ENCODE peak calls at places on chromosomes 4 and X, in ten cellular contexts. B is lung, O is caudate nucleus, E is ascending aorta, R is colonic mucosa, V is left ventricle myocardium inferior, W is right atrium auricular region, S is pancreas, Q is A549, N is H9. C is an unnamed sample.
A peak's percentile ranks its signal among the peaks of the same experiment; 100 is the strongest.

GRCh38 chr4:7600247-7600646 is 165.5 kb upstream of the PSAPL1 start:
- DNase-seq in Q (no peak), O (no peak), B (no peak), V (no peak), S (no peak), N (no peak), E (no peak), W (no peak), R (no peak), C (no peak)

GRCh38 chr4:104451573-104451972 is 43.1 kb downstream of the CXXC4 start:
- DNase-seq in R (no peak), N (no peak), O (no peak), W (no peak), V (no peak), Q (no peak), E (no peak), B (no peak), S (no peak), C (no peak)

GRCh38 chr4:144955104-144955503 is 142.9 kb downstream of the ANAPC10 start:
- DNase-seq in B (no peak), W (no peak), N (no peak), S (no peak), Q (no peak), R (no peak), O (no peak), E (no peak), V (no peak), C (no peak)

GRCh38 chr4:11409632-11410031 is 19.1 kb downstream of the HS3ST1 start:
- DNase-seq in V (no peak), O (no peak), R (no peak), B (no peak), W (no peak), N (no peak), S (no peak), Q (no peak), E (no peak), C (no peak)

GRCh38 chr4:85595796-85596559 is 121.0 kb downstream of the ARHGAP24 start:
- DNase-seq in R (no peak), O (no peak), V (no peak), S (no peak), W (no peak), B (no peak), Q (no peak), E (no peak), N (no peak), C (no peak)

GRCh38 chr4:147815741-147816140 is 83.9 kb downstream of the ARHGAP10 start:
- DNase-seq in R (no peak), E (no peak), N (no peak), V (no peak), W (no peak), B (no peak), O (no peak), Q (no peak), S (no peak), C (no peak)

GRCh38 chr4:121182296-121182695 is 18.2 kb upstream of the TNIP3 start:
- DNase-seq in W (no peak), N (no peak), V (no peak), B (no peak), S (no peak), Q (no peak), R (peak; percentile 56), O (no peak), E (no peak), C (no peak)

GRCh38 chrX:102765794-102766193 is 45.3 kb downstream of the GPRASP3 start:
- DNase-seq in S (no peak), W (no peak), V (no peak), O (no peak), R (no peak), B (no peak), E (no peak), N (no peak), Q (no peak), C (no peak)

GRCh38 chr4:48899950-48900349 is 6.6 kb downstream of the OCIAD2 start:
- DNase-seq in E (no peak), B (no peak), N (no peak), W (no peak), O (no peak), R (no peak), S (no peak), Q (no peak), V (no peak), C (no peak)

GRCh38 chrX:71210829-71211228 is 12.2 kb upstream of the GJB1 start:
- DNase-seq in Q (no peak), R (no peak), O (no peak), S (no peak), V (no peak), E (no peak), B (no peak), N (no peak), W (no peak), C (no peak)

GRCh38 chr4:8643986-8644385 is 51.4 kb downstream of the CPZ start:
- DNase-seq in N (peak; percentile 17), R (no peak), W (no peak), E (no peak), O (no peak), Q (no peak), V (no peak), S (no peak), B (no peak), C (no peak)

GRCh38 chr4:114180481-114180880 is 201.0 kb upstream of the ARSJ start:
- DNase-seq in O (no peak), N (peak; percentile 79), V (peak; percentile 16), R (peak; percentile 32), W (no peak), Q (peak; percentile 7), B (peak; percentile 46), S (peak; percentile 58), E (no peak), C (no peak)

GRCh38 chrX:41695464-41695863 is 6.7 kb downstream of the GPR34 start:
- DNase-seq in N (no peak), R (no peak), W (no peak), V (no peak), B (no peak), E (no peak), Q (no peak), S (no peak), O (no peak), C (no peak)

GRCh38 chrX:9465380-9466114 is 689 bp downstream of the TBL1X start:
- DNase-seq in B (no peak), N (no peak), E (no peak), Q (peak; percentile 12), W (no peak), O (peak; percentile 1), S (peak; percentile 70), R (peak; percentile 32), V (peak; percentile 17), C (no peak)

GRCh38 chrX:40108959-40109287 is 11.2 kb upstream of the BCOR start:
- DNase-seq in V (peak; percentile 83), N (peak; percentile 63), O (peak; percentile 25), S (peak; percentile 90), W (peak; percentile 76), E (no peak), B (no peak), R (peak; percentile 79), Q (peak; percentile 62), C (peak; percentile 62)

GRCh38 chrX:93580634-93581033 is 92.7 kb downstream of the NAP1L3 start:
- DNase-seq in Q (no peak), B (no peak), E (no peak), N (no peak), O (no peak), R (no peak), S (no peak), V (no peak), W (no peak), C (no peak)

GRCh38 chr4:20440170-20440569 is 188.5 kb downstream of the SLIT2 start:
- DNase-seq in W (no peak), B (no peak), S (no peak), O (no peak), Q (no peak), R (no peak), N (no peak), V (no peak), E (no peak), C (no peak)

GRCh38 chrX:93422693-93423092 is 250.7 kb downstream of the NAP1L3 start:
- DNase-seq in S (no peak), N (peak; percentile 54), W (no peak), E (no peak), R (peak; percentile 20), Q (no peak), B (no peak), O (no peak), V (no peak), C (no peak)

DNA sequence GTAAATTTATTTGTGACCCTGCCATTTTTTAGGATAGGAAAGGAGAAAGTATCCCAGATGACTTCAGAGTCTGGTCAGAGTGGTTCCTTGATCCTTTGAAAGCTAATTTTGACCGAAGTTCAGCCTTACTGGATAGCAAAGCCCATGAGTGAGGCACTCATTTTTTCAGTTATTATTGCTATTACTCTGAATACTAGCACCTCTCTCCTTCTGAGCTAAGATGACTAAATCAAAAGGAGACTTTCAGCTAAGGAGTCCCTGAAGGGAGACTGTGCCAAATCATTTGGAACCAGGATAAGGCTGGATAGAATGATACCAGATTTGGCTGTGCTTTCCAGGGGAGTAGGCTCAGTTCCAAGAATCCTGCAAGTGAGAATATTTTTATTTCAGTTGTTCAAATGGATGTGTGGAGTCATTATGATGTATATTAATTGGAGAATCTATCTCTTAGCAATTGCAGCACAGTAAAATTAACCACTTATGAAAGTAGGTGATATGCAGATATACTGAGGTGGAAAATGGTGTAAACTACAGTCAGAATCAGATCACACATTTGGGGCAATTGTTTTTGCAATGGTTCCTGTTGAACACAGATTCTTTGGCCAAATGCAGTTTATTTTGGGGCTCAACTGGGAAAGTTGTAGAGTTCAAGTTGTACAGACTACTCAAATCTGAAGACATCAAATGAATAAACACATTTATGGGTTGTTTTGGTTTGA is 1.1 kb downstream of the P2RY10 start:
- DNase-seq in E (no peak), R (no peak), N (no peak), S (no peak), V (no peak), B (no peak), Q (no peak), W (no peak), O (no peak), C (no peak)
- H3K27ac ChIP-seq in E (no peak overlapping the region), R (no peak overlapping the region), N (no peak overlapping the region), S (no peak overlapping the region), V (no peak overlapping the region), B (no peak overlapping the region), Q (no peak overlapping the region), W (no peak overlapping the region), O (no peak overlapping the region), C (no peak overlapping the region)

GRCh38 chr4:174523003-174523693 is 860 bp upstream of the HPGD start:
- DNase-seq in V (no peak), W (no peak), S (no peak), Q (no peak), B (no peak), O (no peak), R (peak; percentile 27), E (no peak), N (no peak), C (no peak)
- H3K27ac ChIP-seq in V (no peak overlapping the region), W (no peak overlapping the region), S (no peak overlapping the region), Q (peak overlapping the region; percentile 88), B (peak overlapping the region; percentile 83), O (no peak overlapping the region), R (peak overlapping the region; percentile 88), E (no peak overlapping the region), N (no peak overlapping the region), C (no peak overlapping the region)

GRCh38 chr4:38867478-38868054 is at the start of gene FAM114A1:
- DNase-seq in S (peak; percentile 91), R (peak; percentile 89), V (peak; percentile 85), W (peak; percentile 83), E (no peak), B (peak; percentile 80), N (peak; percentile 63), Q (peak; percentile 66), O (peak; percentile 34), C (peak; percentile 47)
- H3K27ac ChIP-seq in S (peak within 1 kb of the TSS; percentile 94), R (peak within 1 kb of the TSS; percentile 91), V (peak within 1 kb of the TSS; percentile 92), W (peak within 1 kb of the TSS; percentile 96), E (peak within 1 kb of the TSS; percentile 94), B (peak within 1 kb of the TSS; percentile 97), N (no peak within 1 kb of the TSS), Q (peak within 1 kb of the TSS; percentile 83), O (peak within 1 kb of the TSS; percentile 88), C (peak within 1 kb of the TSS; percentile 88)

GRCh38 chrX:38816158-38816557 is 14.9 kb downstream of the MID1IP1 start:
- DNase-seq in O (no peak), E (no peak), B (no peak), Q (no peak), W (no peak), S (no peak), V (no peak), N (no peak), R (no peak), C (no peak)
- H3K27ac ChIP-seq in O (no peak overlapping the region), E (no peak overlapping the region), B (peak overlapping the region; percentile 53), Q (no peak overlapping the region), W (no peak overlapping the region), S (no peak overlapping the region), V (peak overlapping the region; percentile 69), N (no peak overlapping the region), R (no peak overlapping the region), C (no peak overlapping the region)